ENCODE peak calls at places on chromosomes 2 and 18, in seven cellular contexts. One of them, this sample, is unnamed.

GRCh38 chr18:6010284-6010683 is 115.0 kb upstream of the TMEM200C start:
- DNase-seq in left kidney: no peak
- DNase-seq in stimulated activated CD8-positive, alpha-beta memory T cell treated with anti-CD3 and anti-CD28 coated beads, Interleukin-7, amount 100 ng/mL, for 1 hour: no peak
- DNase-seq in activated CD8-positive, alpha-beta memory T cell treated with anti-CD3 and anti-CD28 coated beads, Interleukin-2, amount 50 U/mL, for 4 hours: no peak
- DNase-seq in MCF 10A: no peak
- DNase-seq in T-helper 22 cell: no peak
- DNase-seq in iris pigment epithelial cell: peak
- DNase-seq in this sample: no peak

GRCh38 chr18:48208432-48208948 is 200.7 kb downstream of the ZBTB7C start:
- DNase-seq in left kidney: no peak
- DNase-seq in stimulated activated CD8-positive, alpha-beta memory T cell treated with anti-CD3 and anti-CD28 coated beads, Interleukin-7, amount 100 ng/mL, for 1 hour: no peak
- DNase-seq in activated CD8-positive, alpha-beta memory T cell treated with anti-CD3 and anti-CD28 coated beads, Interleukin-2, amount 50 U/mL, for 4 hours: no peak
- DNase-seq in MCF 10A: no peak
- DNase-seq in T-helper 22 cell: no peak
- DNase-seq in iris pigment epithelial cell: no peak
- DNase-seq in this sample: no peak

GRCh38 chr2:95022309-95023221 is 2.9 kb upstream of the MAL start:
- DNase-seq in left kidney: peak
- DNase-seq in stimulated activated CD8-positive, alpha-beta memory T cell treated with anti-CD3 and anti-CD28 coated beads, Interleukin-7, amount 100 ng/mL, for 1 hour: peak
- DNase-seq in activated CD8-positive, alpha-beta memory T cell treated with anti-CD3 and anti-CD28 coated beads, Interleukin-2, amount 50 U/mL, for 4 hours: peak
- DNase-seq in MCF 10A: peak
- DNase-seq in T-helper 22 cell: peak
- DNase-seq in iris pigment epithelial cell: peak
- DNase-seq in this sample: no peak

GRCh38 chr18:46439037-46439436 is 218.0 kb downstream of the LOXHD1 start:
- DNase-seq in left kidney: no peak
- DNase-seq in stimulated activated CD8-positive, alpha-beta memory T cell treated with anti-CD3 and anti-CD28 coated beads, Interleukin-7, amount 100 ng/mL, for 1 hour: no peak
- DNase-seq in activated CD8-positive, alpha-beta memory T cell treated with anti-CD3 and anti-CD28 coated beads, Interleukin-2, amount 50 U/mL, for 4 hours: no peak
- DNase-seq in MCF 10A: no peak
- DNase-seq in T-helper 22 cell: no peak
- DNase-seq in iris pigment epithelial cell: no peak
- DNase-seq in this sample: no peak

GRCh38 chr2:181258761-181259160 is 198.4 kb upstream of the ITGA4 start:
- DNase-seq in left kidney: no peak
- DNase-seq in stimulated activated CD8-positive, alpha-beta memory T cell treated with anti-CD3 and anti-CD28 coated beads, Interleukin-7, amount 100 ng/mL, for 1 hour: no peak
- DNase-seq in activated CD8-positive, alpha-beta memory T cell treated with anti-CD3 and anti-CD28 coated beads, Interleukin-2, amount 50 U/mL, for 4 hours: no peak
- DNase-seq in MCF 10A: no peak
- DNase-seq in T-helper 22 cell: no peak
- DNase-seq in iris pigment epithelial cell: peak
- DNase-seq in this sample: peak

GRCh38 chr2:5035134-5035533 is 657.0 kb upstream of the SOX11 start:
- DNase-seq in left kidney: no peak
- DNase-seq in stimulated activated CD8-positive, alpha-beta memory T cell treated with anti-CD3 and anti-CD28 coated beads, Interleukin-7, amount 100 ng/mL, for 1 hour: no peak
- DNase-seq in activated CD8-positive, alpha-beta memory T cell treated with anti-CD3 and anti-CD28 coated beads, Interleukin-2, amount 50 U/mL, for 4 hours: no peak
- DNase-seq in MCF 10A: no peak
- DNase-seq in T-helper 22 cell: no peak
- DNase-seq in iris pigment epithelial cell: no peak
- DNase-seq in this sample: no peak

GRCh38 chr2:168434164-168434563 is 21.9 kb upstream of the CERS6 start:
- DNase-seq in left kidney: peak
- DNase-seq in stimulated activated CD8-positive, alpha-beta memory T cell treated with anti-CD3 and anti-CD28 coated beads, Interleukin-7, amount 100 ng/mL, for 1 hour: no peak
- DNase-seq in activated CD8-positive, alpha-beta memory T cell treated with anti-CD3 and anti-CD28 coated beads, Interleukin-2, amount 50 U/mL, for 4 hours: no peak
- DNase-seq in MCF 10A: peak
- DNase-seq in T-helper 22 cell: no peak
- DNase-seq in iris pigment epithelial cell: no peak
- DNase-seq in this sample: no peak

GRCh38 chr2:239533917-239534316 is 133.1 kb upstream of the HDAC4 start:
- DNase-seq in left kidney: peak
- DNase-seq in stimulated activated CD8-positive, alpha-beta memory T cell treated with anti-CD3 and anti-CD28 coated beads, Interleukin-7, amount 100 ng/mL, for 1 hour: no peak
- DNase-seq in activated CD8-positive, alpha-beta memory T cell treated with anti-CD3 and anti-CD28 coated beads, Interleukin-2, amount 50 U/mL, for 4 hours: no peak
- DNase-seq in MCF 10A: no peak
- DNase-seq in T-helper 22 cell: no peak
- DNase-seq in iris pigment epithelial cell: peak
- DNase-seq in this sample: peak

GRCh38 chr2:143581989-143582719 is 452.9 kb downstream of the ARHGAP15 start:
- DNase-seq in left kidney: peak
- DNase-seq in stimulated activated CD8-positive, alpha-beta memory T cell treated with anti-CD3 and anti-CD28 coated beads, Interleukin-7, amount 100 ng/mL, for 1 hour: no peak
- DNase-seq in activated CD8-positive, alpha-beta memory T cell treated with anti-CD3 and anti-CD28 coated beads, Interleukin-2, amount 50 U/mL, for 4 hours: no peak
- DNase-seq in MCF 10A: peak
- DNase-seq in T-helper 22 cell: no peak
- DNase-seq in iris pigment epithelial cell: peak
- DNase-seq in this sample: no peak

GRCh38 chr18:74082476-74083070 is 65.1 kb downstream of the FBXO15 start:
- DNase-seq in left kidney: peak
- DNase-seq in stimulated activated CD8-positive, alpha-beta memory T cell treated with anti-CD3 and anti-CD28 coated beads, Interleukin-7, amount 100 ng/mL, for 1 hour: peak
- DNase-seq in activated CD8-positive, alpha-beta memory T cell treated with anti-CD3 and anti-CD28 coated beads, Interleukin-2, amount 50 U/mL, for 4 hours: peak
- DNase-seq in MCF 10A: peak
- DNase-seq in T-helper 22 cell: peak
- DNase-seq in iris pigment epithelial cell: peak
- DNase-seq in this sample: peak

GRCh38 chr2:49978341-49978740 is 824.0 kb upstream of the FSHR start:
- DNase-seq in left kidney: no peak
- DNase-seq in stimulated activated CD8-positive, alpha-beta memory T cell treated with anti-CD3 and anti-CD28 coated beads, Interleukin-7, amount 100 ng/mL, for 1 hour: no peak
- DNase-seq in activated CD8-positive, alpha-beta memory T cell treated with anti-CD3 and anti-CD28 coated beads, Interleukin-2, amount 50 U/mL, for 4 hours: no peak
- DNase-seq in MCF 10A: no peak
- DNase-seq in T-helper 22 cell: no peak
- DNase-seq in iris pigment epithelial cell: no peak
- DNase-seq in this sample: no peak

GRCh38 chr18:34867520-34867919 is 157.4 kb downstream of the DTNA start:
- DNase-seq in left kidney: peak
- DNase-seq in stimulated activated CD8-positive, alpha-beta memory T cell treated with anti-CD3 and anti-CD28 coated beads, Interleukin-7, amount 100 ng/mL, for 1 hour: no peak
- DNase-seq in activated CD8-positive, alpha-beta memory T cell treated with anti-CD3 and anti-CD28 coated beads, Interleukin-2, amount 50 U/mL, for 4 hours: no peak
- DNase-seq in MCF 10A: no peak
- DNase-seq in T-helper 22 cell: no peak
- DNase-seq in iris pigment epithelial cell: no peak
- DNase-seq in this sample: no peak

GRCh38 chr2:23241106-23241505 is 143.9 kb upstream of the KLHL29 start:
- DNase-seq in left kidney: no peak
- DNase-seq in stimulated activated CD8-positive, alpha-beta memory T cell treated with anti-CD3 and anti-CD28 coated beads, Interleukin-7, amount 100 ng/mL, for 1 hour: no peak
- DNase-seq in activated CD8-positive, alpha-beta memory T cell treated with anti-CD3 and anti-CD28 coated beads, Interleukin-2, amount 50 U/mL, for 4 hours: no peak
- DNase-seq in MCF 10A: no peak
- DNase-seq in T-helper 22 cell: no peak
- DNase-seq in iris pigment epithelial cell: no peak
- DNase-seq in this sample: no peak

GRCh38 chr2:111032721-111033532 is 87.8 kb upstream of the BCL2L11 start:
- DNase-seq in left kidney: peak
- DNase-seq in stimulated activated CD8-positive, alpha-beta memory T cell treated with anti-CD3 and anti-CD28 coated beads, Interleukin-7, amount 100 ng/mL, for 1 hour: no peak
- DNase-seq in activated CD8-positive, alpha-beta memory T cell treated with anti-CD3 and anti-CD28 coated beads, Interleukin-2, amount 50 U/mL, for 4 hours: no peak
- DNase-seq in MCF 10A: peak
- DNase-seq in T-helper 22 cell: no peak
- DNase-seq in iris pigment epithelial cell: no peak
- DNase-seq in this sample: no peak

GRCh38 chr18:55487997-55488396 is 100.0 kb downstream of the TCF4 start:
- DNase-seq in left kidney: no peak
- DNase-seq in stimulated activated CD8-positive, alpha-beta memory T cell treated with anti-CD3 and anti-CD28 coated beads, Interleukin-7, amount 100 ng/mL, for 1 hour: no peak
- DNase-seq in activated CD8-positive, alpha-beta memory T cell treated with anti-CD3 and anti-CD28 coated beads, Interleukin-2, amount 50 U/mL, for 4 hours: no peak
- DNase-seq in MCF 10A: no peak
- DNase-seq in T-helper 22 cell: no peak
- DNase-seq in iris pigment epithelial cell: no peak
- DNase-seq in this sample: no peak

GRCh38 chr2:188326669-188327301 is 35.1 kb downstream of the GULP1 start:
- DNase-seq in left kidney: peak
- DNase-seq in stimulated activated CD8-positive, alpha-beta memory T cell treated with anti-CD3 and anti-CD28 coated beads, Interleukin-7, amount 100 ng/mL, for 1 hour: no peak
- DNase-seq in activated CD8-positive, alpha-beta memory T cell treated with anti-CD3 and anti-CD28 coated beads, Interleukin-2, amount 50 U/mL, for 4 hours: no peak
- DNase-seq in MCF 10A: no peak
- DNase-seq in T-helper 22 cell: no peak
- DNase-seq in iris pigment epithelial cell: peak
- DNase-seq in this sample: no peak

GRCh38 chr2:36952748-36953197 is 13.6 kb downstream of the STRN start:
- DNase-seq in left kidney: peak
- DNase-seq in stimulated activated CD8-positive, alpha-beta memory T cell treated with anti-CD3 and anti-CD28 coated beads, Interleukin-7, amount 100 ng/mL, for 1 hour: no peak
- DNase-seq in activated CD8-positive, alpha-beta memory T cell treated with anti-CD3 and anti-CD28 coated beads, Interleukin-2, amount 50 U/mL, for 4 hours: no peak
- DNase-seq in MCF 10A: peak
- DNase-seq in T-helper 22 cell: no peak
- DNase-seq in iris pigment epithelial cell: no peak
- DNase-seq in this sample: no peak

GRCh38 chr18:63467699-63468098 is 9.1 kb upstream of the SERPINB5 start:
- DNase-seq in left kidney: no peak
- DNase-seq in stimulated activated CD8-positive, alpha-beta memory T cell treated with anti-CD3 and anti-CD28 coated beads, Interleukin-7, amount 100 ng/mL, for 1 hour: no peak
- DNase-seq in activated CD8-positive, alpha-beta memory T cell treated with anti-CD3 and anti-CD28 coated beads, Interleukin-2, amount 50 U/mL, for 4 hours: no peak
- DNase-seq in MCF 10A: no peak
- DNase-seq in T-helper 22 cell: no peak
- DNase-seq in iris pigment epithelial cell: no peak
- DNase-seq in this sample: no peak

GRCh38 chr2:232275670-232276069 is 102.9 kb upstream of the ALPP start:
- DNase-seq in left kidney: no peak
- DNase-seq in stimulated activated CD8-positive, alpha-beta memory T cell treated with anti-CD3 and anti-CD28 coated beads, Interleukin-7, amount 100 ng/mL, for 1 hour: no peak
- DNase-seq in activated CD8-positive, alpha-beta memory T cell treated with anti-CD3 and anti-CD28 coated beads, Interleukin-2, amount 50 U/mL, for 4 hours: no peak
- DNase-seq in MCF 10A: no peak
- DNase-seq in T-helper 22 cell: no peak
- DNase-seq in iris pigment epithelial cell: no peak
- DNase-seq in this sample: no peak

GRCh38 chr18:77061946-77062517 is 70.6 kb downstream of the MBP start:
- DNase-seq in left kidney: no peak
- DNase-seq in stimulated activated CD8-positive, alpha-beta memory T cell treated with anti-CD3 and anti-CD28 coated beads, Interleukin-7, amount 100 ng/mL, for 1 hour: no peak
- DNase-seq in activated CD8-positive, alpha-beta memory T cell treated with anti-CD3 and anti-CD28 coated beads, Interleukin-2, amount 50 U/mL, for 4 hours: no peak
- DNase-seq in MCF 10A: no peak
- DNase-seq in T-helper 22 cell: no peak
- DNase-seq in iris pigment epithelial cell: peak
- DNase-seq in this sample: no peak

GRCh38 chr18:35407871-35408481 is 30.8 kb upstream of the ZNF396 start:
- DNase-seq in left kidney: peak
- DNase-seq in stimulated activated CD8-positive, alpha-beta memory T cell treated with anti-CD3 and anti-CD28 coated beads, Interleukin-7, amount 100 ng/mL, for 1 hour: no peak
- DNase-seq in activated CD8-positive, alpha-beta memory T cell treated with anti-CD3 and anti-CD28 coated beads, Interleukin-2, amount 50 U/mL, for 4 hours: peak
- DNase-seq in MCF 10A: peak
- DNase-seq in T-helper 22 cell: no peak
- DNase-seq in iris pigment epithelial cell: peak
- DNase-seq in this sample: no peak

GRCh38 chr2:219561179-219562048 is 9.9 kb downstream of the OBSL1 start:
- DNase-seq in left kidney: peak
- DNase-seq in stimulated activated CD8-positive, alpha-beta memory T cell treated with anti-CD3 and anti-CD28 coated beads, Interleukin-7, amount 100 ng/mL, for 1 hour: no peak
- DNase-seq in activated CD8-positive, alpha-beta memory T cell treated with anti-CD3 and anti-CD28 coated beads, Interleukin-2, amount 50 U/mL, for 4 hours: no peak
- DNase-seq in MCF 10A: no peak
- DNase-seq in T-helper 22 cell: no peak
- DNase-seq in iris pigment epithelial cell: no peak
- DNase-seq in this sample: no peak

This sample was measured in GM04503.